ENCODE peak calls at places on chromosomes 3 and 15, in nine cellular contexts. Q is GM10248, X is activated T-helper 1 cell treated with Interleukin-2 at 50 U/mL for 16 hours, U is HFF-Myc, E is A549, D is SJSA1, N is right atrium auricular region, S is T-helper 2 cell, Y is head of caudate nucleus. W is an unnamed sample.

GRCh38 chr15:44536298-44536961 is 517 bp upstream of the EIF3J start:
- DNase-seq in Q (no peak), X (no peak), U (peak), E (no peak), D (peak), N (peak), S (no peak), Y (peak), W (peak)

GRCh38 chr3:14463330-14464216 is 61.2 kb downstream of the SLC6A6 start:
- DNase-seq in Q (no peak), X (no peak), U (no peak), E (no peak), D (no peak), N (no peak), S (no peak), Y (no peak), W (peak)

GRCh38 chr3:160921020-160921635 is 165.1 kb downstream of the PPM1L start:
- DNase-seq in Q (peak), X (no peak), U (no peak), E (peak), D (peak), N (no peak), S (no peak), Y (no peak), W (peak)

GRCh38 chr15:96326551-96327154 is 3.8 kb upstream of the NR2F2 start:
- DNase-seq in Q (no peak), X (no peak), U (no peak), E (peak), D (no peak), N (no peak), S (no peak), Y (no peak), W (peak)

GRCh38 chr3:56869157-56869889 is 67.6 kb upstream of the ARHGEF3 start:
- DNase-seq in Q (no peak), X (no peak), U (no peak), E (no peak), D (no peak), N (no peak), S (peak), Y (no peak), W (no peak)

GRCh38 chr15:101121511-101122090 is 130.2 kb downstream of the CHSY1 start:
- DNase-seq in Q (peak), X (no peak), U (no peak), E (no peak), D (peak), N (peak), S (peak), Y (peak), W (peak)

GRCh38 chr15:65777053-65777452 is 15.0 kb downstream of the DENND4A start:
- DNase-seq in Q (no peak), X (no peak), U (no peak), E (no peak), D (no peak), N (no peak), S (no peak), Y (no peak), W (no peak)

GRCh38 chr3:30611613-30612421 is 5.4 kb downstream of the TGFBR2 start:
- DNase-seq in Q (no peak), X (no peak), U (no peak), E (peak), D (no peak), N (no peak), S (peak), Y (no peak), W (peak)

GRCh38 chr3:113844622-113845222 is 6.1 kb downstream of the GRAMD1C start:
- DNase-seq in Q (peak), X (no peak), U (no peak), E (peak), D (no peak), N (no peak), S (peak), Y (no peak), W (peak)

GRCh38 chr3:23761440-23761896 is 44.3 kb upstream of the UBE2E1 start:
- DNase-seq in Q (peak), X (no peak), U (no peak), E (peak), D (no peak), N (no peak), S (peak), Y (no peak), W (peak)

GRCh38 chr3:170714562-170715535 is 129.0 kb upstream of the SLC7A14 start:
- DNase-seq in Q (no peak), X (no peak), U (no peak), E (no peak), D (no peak), N (no peak), S (no peak), Y (no peak), W (no peak)

GRCh38 chr3:13122101-13123055 is 49.1 kb upstream of the IQSEC1 start:
- DNase-seq in Q (no peak), X (no peak), U (no peak), E (no peak), D (no peak), N (no peak), S (no peak), Y (no peak), W (no peak)